ENCODE peak calls at places on chromosomes 4 and X, in four cellular contexts. One of them, this sample, is unnamed.

GRCh38 chr4:95213361-95213760 is 335.4 kb downstream of the UNC5C start:
- DNase-seq in psoas muscle: no peak
- DNase-seq in endodermal cell: no peak
- DNase-seq in tibial artery: no peak
- DNase-seq in this sample: no peak

GRCh38 chrX:154348646-154349358 is 25.6 kb downstream of the FLNA start:
- DNase-seq in psoas muscle: peak; percentile 49
- DNase-seq in endodermal cell: no peak
- DNase-seq in tibial artery: peak; percentile 68
- DNase-seq in this sample: no peak

GRCh38 chrX:123779908-123780396 is 47.1 kb upstream of the THOC2 start:
- DNase-seq in psoas muscle: no peak
- DNase-seq in endodermal cell: no peak
- DNase-seq in tibial artery: no peak
- DNase-seq in this sample: no peak

GRCh38 chrX:118396113-118396512 is 50.2 kb downstream of the WDR44 start:
- DNase-seq in psoas muscle: no peak
- DNase-seq in endodermal cell: no peak
- DNase-seq in tibial artery: no peak
- DNase-seq in this sample: no peak

GRCh38 chr4:158193171-158193749 is 17.0 kb upstream of the TMEM144 start:
- DNase-seq in psoas muscle: no peak
- DNase-seq in endodermal cell: no peak
- DNase-seq in tibial artery: no peak
- DNase-seq in this sample: no peak

GRCh38 chr4:119243868-119244267 is 31.4 kb downstream of the USP53 start:
- DNase-seq in psoas muscle: no peak
- DNase-seq in endodermal cell: no peak
- DNase-seq in tibial artery: no peak
- DNase-seq in this sample: no peak

GRCh38 chrX:87873347-87873941 is 355.8 kb downstream of the KLHL4 start:
- DNase-seq in psoas muscle: no peak
- DNase-seq in endodermal cell: no peak
- DNase-seq in tibial artery: no peak
- DNase-seq in this sample: no peak

GRCh38 chrX:115344885-115345653 is 55.6 kb downstream of the LUZP4 start:
- DNase-seq in psoas muscle: peak; percentile 91
- DNase-seq in endodermal cell: peak; percentile 83
- DNase-seq in tibial artery: peak; percentile 94
- DNase-seq in this sample: peak; percentile 95

GRCh38 chr4:128516568-128516967 is 229.0 kb upstream of the PGRMC2 start:
- DNase-seq in psoas muscle: no peak
- DNase-seq in endodermal cell: no peak
- DNase-seq in tibial artery: no peak
- DNase-seq in this sample: no peak

GRCh38 chr4:153142700-153143438 is 61.4 kb upstream of the TRIM2 start:
- DNase-seq in psoas muscle: peak; percentile 71
- DNase-seq in endodermal cell: peak; percentile 91
- DNase-seq in tibial artery: peak; percentile 80
- DNase-seq in this sample: peak; percentile 82

GRCh38 chrX:3143043-3143799 is 102.0 kb downstream of the ARSF start:
- DNase-seq in psoas muscle: no peak
- DNase-seq in endodermal cell: no peak
- DNase-seq in tibial artery: no peak
- DNase-seq in this sample: no peak

GRCh38 chr4:30653291-30653690 is 66.9 kb upstream of the PCDH7 start:
- DNase-seq in psoas muscle: no peak
- DNase-seq in endodermal cell: no peak
- DNase-seq in tibial artery: no peak
- DNase-seq in this sample: no peak

GRCh38 chr4:39383690-39384089 is 17.5 kb upstream of the RFC1 start:
- DNase-seq in psoas muscle: no peak
- DNase-seq in endodermal cell: peak; percentile 52
- DNase-seq in tibial artery: no peak
- DNase-seq in this sample: no peak

GRCh38 chr4:29704059-29704458 is 1016.1 kb upstream of the PCDH7 start:
- DNase-seq in psoas muscle: no peak
- DNase-seq in endodermal cell: no peak
- DNase-seq in tibial artery: no peak
- DNase-seq in this sample: no peak

GRCh38 chr4:143939528-143939927 is 34.2 kb upstream of the GYPE start:
- DNase-seq in psoas muscle: no peak
- DNase-seq in endodermal cell: no peak
- DNase-seq in tibial artery: no peak
- DNase-seq in this sample: no peak

GRCh38 chr4:78058591-78059523 is 1.7 kb downstream of the FRAS1 start:
- DNase-seq in psoas muscle: peak; percentile 75
- DNase-seq in endodermal cell: peak; percentile 91
- DNase-seq in tibial artery: peak; percentile 68
- DNase-seq in this sample: no peak

GRCh38 chrX:67607436-67607835 is 63.6 kb downstream of the AR start:
- DNase-seq in psoas muscle: no peak
- DNase-seq in endodermal cell: no peak
- DNase-seq in tibial artery: no peak
- DNase-seq in this sample: no peak

GRCh38 chr4:83285022-83285387 is 407 bp upstream of the COQ2 start:
- DNase-seq in psoas muscle: no peak
- DNase-seq in endodermal cell: peak; percentile 45
- DNase-seq in tibial artery: no peak
- DNase-seq in this sample: no peak

GRCh38 chr4:152100378-152101201 is 339.8 kb upstream of the GATB start:
- DNase-seq in psoas muscle: no peak
- DNase-seq in endodermal cell: no peak
- DNase-seq in tibial artery: no peak
- DNase-seq in this sample: no peak

GRCh38 chrX:46704767-46705386 is 54.0 kb downstream of the SLC9A7 start:
- DNase-seq in psoas muscle: no peak
- DNase-seq in endodermal cell: no peak
- DNase-seq in tibial artery: no peak
- DNase-seq in this sample: no peak

GRCh38 chr4:28225689-28226353 is 1365.2 kb downstream of the STIM2 start:
- DNase-seq in psoas muscle: no peak
- DNase-seq in endodermal cell: no peak
- DNase-seq in tibial artery: no peak
- DNase-seq in this sample: no peak

GRCh38 chr4:98657531-98658286 is 702 bp downstream of the TSPAN5 start:
- DNase-seq in psoas muscle: peak; percentile 32
- DNase-seq in endodermal cell: peak; percentile 79
- DNase-seq in tibial artery: no peak
- DNase-seq in this sample: peak; percentile 70

GRCh38 chr4:159435561-159436023 is 332.7 kb downstream of the RAPGEF2 start:
- DNase-seq in psoas muscle: no peak
- DNase-seq in endodermal cell: no peak
- DNase-seq in tibial artery: no peak
- DNase-seq in this sample: no peak

GRCh38 chr4:187469627-187470026 is 525.9 kb upstream of the ZFP42 start:
- DNase-seq in psoas muscle: no peak
- DNase-seq in endodermal cell: no peak
- DNase-seq in tibial artery: no peak
- DNase-seq in this sample: no peak

GRCh38 chr4:1416948-1417260 is 10.7 kb upstream of the NKX1-1 start:
- DNase-seq in psoas muscle: no peak
- DNase-seq in endodermal cell: peak; percentile 43
- DNase-seq in tibial artery: peak; percentile 46
- DNase-seq in this sample: no peak

GRCh38 chr4:1416051-1416947 is 10.1 kb upstream of the NKX1-1 start:
- DNase-seq in psoas muscle: no peak
- DNase-seq in endodermal cell: no peak
- DNase-seq in tibial artery: no peak
- DNase-seq in this sample: peak; percentile 56

GRCh38 chr4:1414831-1415680 is 8.8 kb upstream of the NKX1-1 start:
- DNase-seq in psoas muscle: peak; percentile 42
- DNase-seq in endodermal cell: peak; percentile 45
- DNase-seq in tibial artery: no peak
- DNase-seq in this sample: no peak

GRCh38 chr4:1413687-1414479 is 7.6 kb upstream of the NKX1-1 start:
- DNase-seq in psoas muscle: no peak
- DNase-seq in endodermal cell: peak; percentile 51
- DNase-seq in tibial artery: peak; percentile 51
- DNase-seq in this sample: no peak

GRCh38 chr4:1415681-1415981 is 9.4 kb upstream of the NKX1-1 start:
- DNase-seq in psoas muscle: no peak
- DNase-seq in endodermal cell: no peak
- DNase-seq in tibial artery: no peak
- DNase-seq in this sample: no peak
- H3K27me3 ChIP-seq in psoas muscle: peaks cover 25% of the 10 kb centered on the region
- H3K27me3 ChIP-seq in endodermal cell: peaks cover 43% of the 10 kb centered on the region
- H3K27me3 ChIP-seq in tibial artery: no peaks in the 10 kb centered on the region
- H3K27me3 ChIP-seq in this sample: peaks cover 4% of the 10 kb centered on the region

DNA sequence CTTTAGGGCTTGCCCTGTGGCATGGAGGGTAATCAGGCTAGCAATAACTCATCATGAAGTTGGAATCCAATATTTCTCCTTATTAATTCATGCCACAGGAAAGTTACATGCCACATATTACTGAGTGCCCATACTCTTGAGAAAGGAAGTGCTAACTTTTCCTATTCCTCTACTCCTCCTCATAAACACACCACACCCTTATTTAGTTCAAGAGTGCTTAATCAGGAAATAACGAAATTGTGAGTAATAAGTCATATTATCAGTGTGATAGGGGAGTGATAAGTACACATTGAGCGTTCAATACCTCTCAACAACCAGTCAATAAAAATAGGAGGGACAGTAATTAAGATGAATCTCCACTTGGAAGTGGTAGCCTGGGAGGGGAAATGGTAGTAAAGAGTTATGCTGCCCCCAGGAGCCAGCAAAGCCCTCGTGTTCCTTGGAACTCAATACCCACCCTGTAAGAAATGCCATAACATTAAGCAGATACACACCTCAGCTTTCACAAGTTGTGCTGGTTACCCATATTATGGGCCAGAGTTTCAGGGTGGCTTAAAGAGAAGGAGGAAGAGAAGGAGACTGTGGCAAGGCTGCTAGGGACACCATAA is 410.0 kb upstream of the NR3C2 start:
- DNase-seq in psoas muscle: no peak
- DNase-seq in endodermal cell: no peak
- DNase-seq in tibial artery: no peak
- DNase-seq in this sample: no peak
- TF ChIP-seq CTCF in psoas muscle: peak; percentile 6
- TF ChIP-seq CTCF in endodermal cell: peak; percentile 50
- TF ChIP-seq CTCF in tibial artery: no peak
- TF ChIP-seq CTCF in this sample: no peak

DNA sequence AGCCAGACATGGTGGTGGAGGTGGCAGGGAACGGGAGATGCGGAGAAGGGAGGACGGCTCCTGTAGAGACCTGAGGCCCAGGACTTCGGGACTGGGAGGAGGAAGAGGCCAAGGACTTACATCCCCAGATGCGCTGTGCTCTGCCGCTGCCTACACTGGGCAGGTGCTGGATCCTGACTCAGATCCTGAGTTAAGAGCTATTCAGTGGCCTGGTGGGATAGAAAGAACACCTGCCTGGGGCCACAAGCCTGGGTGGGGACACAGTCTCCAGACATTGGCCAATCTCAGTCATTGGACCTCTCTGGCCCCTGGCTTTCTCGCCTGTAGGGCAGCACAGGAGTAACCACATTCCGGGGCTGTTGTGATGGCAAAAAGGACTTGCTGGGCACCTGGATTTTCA is 10.9 kb upstream of the MSX1 start:
- DNase-seq in psoas muscle: peak; percentile 32
- DNase-seq in endodermal cell: peak; percentile 33
- DNase-seq in tibial artery: peak; percentile 37
- DNase-seq in this sample: peak; percentile 53
- H3K27me3 ChIP-seq in psoas muscle: peaks cover 33% of the 10 kb centered on the region
- H3K27me3 ChIP-seq in endodermal cell: peaks cover 75% of the 10 kb centered on the region
- H3K27me3 ChIP-seq in tibial artery: no peaks in the 10 kb centered on the region
- H3K27me3 ChIP-seq in this sample: peaks cover 5% of the 10 kb centered on the region

DNA sequence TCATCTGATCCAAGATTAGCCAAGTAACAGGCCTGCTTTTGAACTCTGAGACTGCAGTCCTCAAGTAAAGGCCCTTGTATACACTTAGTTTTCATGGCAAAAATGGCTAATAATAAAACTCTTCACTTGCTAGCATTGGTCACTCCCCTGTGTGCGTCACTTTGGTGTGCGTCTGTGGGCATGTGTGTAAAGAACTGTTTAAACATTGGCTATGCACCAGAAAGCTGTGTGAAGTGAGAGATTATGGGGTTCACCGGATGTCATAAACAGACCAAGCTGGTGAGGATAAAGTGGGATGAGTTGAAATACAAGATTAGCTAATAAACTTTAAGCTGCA is 108.6 kb upstream of the SLC4A4 start:
- DNase-seq in psoas muscle: no peak
- DNase-seq in endodermal cell: no peak
- DNase-seq in tibial artery: peak; percentile 69
- DNase-seq in this sample: no peak
- TF ChIP-seq CTCF in psoas muscle: no peak
- TF ChIP-seq CTCF in endodermal cell: no peak
- TF ChIP-seq CTCF in tibial artery: no peak
- TF ChIP-seq CTCF in this sample: no peak

DNA sequence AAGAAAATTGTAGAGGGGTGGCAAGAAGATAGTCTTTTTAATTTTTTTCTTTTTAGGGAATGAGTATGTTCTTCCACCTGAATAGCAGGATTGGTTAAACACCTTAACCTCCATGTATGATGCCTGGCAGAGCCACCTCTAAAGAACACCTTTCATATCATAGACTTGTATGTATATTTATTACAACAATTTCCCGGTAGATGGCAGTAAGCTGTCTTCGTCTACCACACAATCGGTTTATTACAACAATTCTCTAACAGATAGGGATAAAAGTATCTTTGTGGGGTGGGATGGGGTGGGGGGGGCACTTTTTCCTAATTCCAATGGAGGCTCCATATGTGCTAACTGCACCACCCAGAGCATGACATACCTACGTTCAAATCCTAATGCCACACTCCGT is 255.5 kb downstream of the LDB2 start:
- DNase-seq in psoas muscle: no peak
- DNase-seq in endodermal cell: no peak
- DNase-seq in tibial artery: no peak
- DNase-seq in this sample: no peak
- H3K27me3 ChIP-seq in psoas muscle: no peaks in the 10 kb centered on the region
- H3K27me3 ChIP-seq in endodermal cell: no peaks in the 10 kb centered on the region
- H3K27me3 ChIP-seq in tibial artery: no peaks in the 10 kb centered on the region
- H3K27me3 ChIP-seq in this sample: no peaks in the 10 kb centered on the region

GRCh38 chr4:76740192-76740591 is 157.8 kb downstream of the SOWAHB start:
- DNase-seq in psoas muscle: no peak
- DNase-seq in endodermal cell: no peak
- DNase-seq in tibial artery: no peak
- DNase-seq in this sample: no peak

GRCh38 chr4:76736434-76736833 is 161.5 kb downstream of the SOWAHB start:
- DNase-seq in psoas muscle: no peak
- DNase-seq in endodermal cell: no peak
- DNase-seq in tibial artery: no peak
- DNase-seq in this sample: no peak

GRCh38 chr4:76733380-76733779 is 164.6 kb downstream of the SOWAHB start:
- DNase-seq in psoas muscle: no peak
- DNase-seq in endodermal cell: peak; percentile 77
- DNase-seq in tibial artery: no peak
- DNase-seq in this sample: no peak

GRCh38 chr4:76738081-76738931 is 159.6 kb downstream of the SOWAHB start:
- DNase-seq in psoas muscle: no peak
- DNase-seq in endodermal cell: no peak
- DNase-seq in tibial artery: peak; percentile 80
- DNase-seq in this sample: peak; percentile 92

DNA sequence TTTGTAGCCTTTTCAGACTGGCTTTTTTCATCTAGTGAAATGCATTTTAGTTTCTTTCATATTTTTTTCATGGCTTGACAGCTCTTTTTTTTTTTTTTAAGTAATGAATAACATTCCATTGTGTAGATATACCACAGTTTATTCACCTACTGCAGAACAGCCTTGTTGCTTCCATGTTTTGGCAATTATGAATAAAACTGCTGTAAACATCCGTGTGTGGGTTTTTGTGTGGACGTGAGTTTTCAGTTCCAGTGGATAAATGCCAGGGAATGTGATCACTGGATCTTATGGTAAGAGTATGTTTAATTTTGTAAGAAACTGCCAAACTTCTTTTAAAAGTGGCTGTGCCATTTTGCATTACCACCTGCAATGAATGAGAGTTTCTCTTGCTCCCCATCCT is 160.8 kb downstream of the SOWAHB start:
- DNase-seq in psoas muscle: no peak
- DNase-seq in endodermal cell: no peak
- DNase-seq in tibial artery: no peak
- DNase-seq in this sample: no peak
- TF ChIP-seq CTCF in psoas muscle: no peak
- TF ChIP-seq CTCF in endodermal cell: no peak
- TF ChIP-seq CTCF in tibial artery: no peak
- TF ChIP-seq CTCF in this sample: no peak